ENCODE peak calls at places on chromosomes 4 and X, in five cellular contexts. C is MM.1S, H is GM23248, D is OCI-LY7, I is PC-9. K is an unnamed sample. For H3K9me2, the result is how much of the 10 kb centered on the place peaks cover.

GRCh38 chrX:121011254-121011653 is 25.7 kb upstream of the CT47A1 start:
- DNase-seq in C (no peak), H (no peak), D (no peak), I (no peak), K (no peak)

GRCh38 chr4:40515398-40516293 is 114.0 kb downstream of the RBM47 start:
- DNase-seq in C (peak), H (peak), D (peak), I (peak), K (peak)

GRCh38 chrX:49163555-49164419 is 1.2 kb downstream of the MAGIX start:
- DNase-seq in C (peak), H (peak), D (peak), I (peak), K (peak)

GRCh38 chr4:163863082-163863481 is 368.6 kb downstream of the TMA16 start:
- DNase-seq in C (no peak), H (no peak), D (no peak), I (no peak), K (no peak)

GRCh38 chrX:49101629-49101984 is 21.9 kb upstream of the WDR45 start:
- DNase-seq in C (no peak), H (no peak), D (peak), I (no peak), K (no peak)

GRCh38 chrX:96563663-96564062 is 121.0 kb upstream of the DIAPH2 start:
- DNase-seq in C (no peak), H (peak), D (no peak), I (peak), K (peak)

GRCh38 chr4:21948347-21949072 is at the start of gene KCNIP4:
- DNase-seq in C (peak), H (peak), D (no peak), I (no peak), K (peak)

GRCh38 chr4:81504685-81505598 is 33.2 kb upstream of the RASGEF1B start:
- DNase-seq in C (peak), H (peak), D (peak), I (no peak), K (no peak)

GRCh38 chrX:150155396-150156048 is 207.6 kb upstream of the MAMLD1 start:
- DNase-seq in C (no peak), H (peak), D (no peak), I (peak), K (peak)

GRCh38 chr4:59455751-59456150 is 1744.4 kb upstream of the ADGRL3 start:
- DNase-seq in C (no peak), H (no peak), D (no peak), I (no peak), K (peak)

GRCh38 chr4:54082168-54082567 is 17.8 kb upstream of the CHIC2 start:
- DNase-seq in C (no peak), H (peak), D (no peak), I (peak), K (peak)

GRCh38 chr4:174119051-174119450 is 164.4 kb downstream of the FBXO8 start:
- DNase-seq in C (no peak), H (peak), D (no peak), I (no peak), K (peak)

GRCh38 chr4:42512226-42512625 is 114.9 kb downstream of the SHISA3 start:
- DNase-seq in C (no peak), H (no peak), D (no peak), I (no peak), K (no peak)

GRCh38 chrX:115226929-115227328 is 7.0 kb downstream of the LRCH2 start:
- DNase-seq in C (peak), H (peak), D (peak), I (peak), K (peak)

GRCh38 chrX:38548508-38548907 is 12.8 kb upstream of the TSPAN7 start:
- DNase-seq in C (no peak), H (no peak), D (no peak), I (no peak), K (no peak)

GRCh38 chr4:153748378-153748777 is 11.4 kb downstream of the RNF175 start:
- DNase-seq in C (no peak), H (peak), D (no peak), I (peak), K (peak)

GRCh38 chr4:73615613-73616012 is 4.6 kb downstream of the RASSF6 start:
- DNase-seq in C (no peak), H (no peak), D (peak), I (no peak), K (peak)

GRCh38 chrX:40153335-40154221 is 55.8 kb upstream of the BCOR start:
- DNase-seq in C (peak), H (peak), D (peak), I (no peak), K (peak)

GRCh38 chr4:36285784-36286480 is 4.5 kb downstream of the DTHD1 start:
- DNase-seq in C (peak), H (no peak), D (no peak), I (peak), K (no peak)

GRCh38 chrX:96611619-96612362 is 72.9 kb upstream of the DIAPH2 start:
- DNase-seq in C (no peak), H (peak), D (no peak), I (no peak), K (no peak)

GRCh38 chr4:28548549-28548948 is 1687.9 kb downstream of the STIM2 start:
- DNase-seq in C (no peak), H (no peak), D (no peak), I (no peak), K (no peak)

GRCh38 chr4:55736605-55737183 is 82.9 kb upstream of the EXOC1L start:
- DNase-seq in C (peak), H (peak), D (peak), I (no peak), K (no peak)

GRCh38 chr4:154626793-154627484 is 14.5 kb upstream of the FGG start:
- DNase-seq in C (peak), H (peak), D (peak), I (no peak), K (peak)

GRCh38 chr4:3184725-3185124 is 64.2 kb upstream of the MSANTD1 start:
- DNase-seq in C (no peak), H (no peak), D (no peak), I (no peak), K (no peak)

GRCh38 chr4:39873823-39874222 is 103.9 kb downstream of the PDS5A start:
- DNase-seq in C (peak), H (peak), D (no peak), I (no peak), K (no peak)

GRCh38 chr4:36196145-36196925 is 48.0 kb downstream of the ARAP2 start:
- DNase-seq in C (no peak), H (no peak), D (no peak), I (no peak), K (no peak)

GRCh38 chr4:184383497-184384055 is 90.8 kb downstream of the IRF2 start:
- DNase-seq in C (peak), H (peak), D (no peak), I (peak), K (peak)

GRCh38 chr4:75142850-75143249 is 209.9 kb downstream of the PARM1 start:
- DNase-seq in C (no peak), H (no peak), D (no peak), I (no peak), K (no peak)

GRCh38 chrX:117839544-117839943 is 277.1 kb downstream of the KLHL13 start:
- DNase-seq in C (peak), H (no peak), D (peak), I (no peak), K (no peak)
- H3K9me2 ChIP-seq in C (under half), H (under half), D (under half), I (under half), K (under half)

DNA sequence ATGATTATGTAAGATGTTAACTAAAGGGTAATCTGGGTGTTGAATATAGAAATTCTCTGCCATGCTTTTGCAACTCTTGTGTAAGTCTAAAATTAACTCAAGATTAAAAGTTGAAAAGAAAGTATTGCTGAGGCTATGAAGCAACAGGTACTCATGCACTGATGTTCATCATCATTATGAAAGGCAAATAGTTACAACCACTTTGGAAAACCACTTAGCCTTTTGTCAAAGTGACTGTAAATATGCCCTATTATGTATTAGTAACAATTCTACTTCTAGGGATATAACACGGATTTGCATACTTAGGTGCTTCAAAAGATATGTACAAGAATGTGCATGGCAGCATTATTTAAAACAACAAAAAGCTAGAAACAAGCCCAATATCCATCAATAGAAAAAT is 227.8 kb upstream of the CXXC4 start:
- DNase-seq in C (no peak), H (no peak), D (no peak), I (no peak), K (no peak)
- H3K9me2 ChIP-seq in C (under half), H (under half), D (under half), I (under half), K (under half)

GRCh38 chr4:140116442-140117104 is 37.4 kb downstream of the MAML3 start:
- DNase-seq in C (no peak), H (peak), D (no peak), I (peak), K (no peak)
- H3K9me2 ChIP-seq in C (under half), H (under half), D (under half), I (under half), K (under half)

GRCh38 chrX:45502396-45502795 is 301.7 kb upstream of the DIPK2B start:
- DNase-seq in C (no peak), H (no peak), D (no peak), I (no peak), K (no peak)

DNA sequence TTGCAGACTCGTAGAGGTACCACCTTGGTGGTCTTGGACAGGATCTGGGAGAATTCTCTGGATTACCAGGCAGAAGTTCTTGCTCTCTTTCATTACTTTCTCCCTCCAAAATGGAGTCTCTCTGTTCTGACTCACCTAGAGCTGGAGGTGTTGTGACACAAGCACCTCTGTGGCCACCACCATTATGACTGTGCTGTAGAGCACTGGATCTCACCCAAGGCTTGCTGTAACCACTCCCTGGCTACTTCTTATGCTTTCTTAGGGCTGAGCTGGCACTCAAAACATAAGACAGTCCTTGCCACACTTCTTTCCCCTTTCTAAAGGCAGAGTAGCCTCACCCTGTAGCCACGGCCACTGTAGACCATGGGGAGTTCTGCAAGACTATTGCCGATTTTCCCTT is 296.6 kb upstream of the DIPK2B start:
- DNase-seq in C (no peak), H (peak), D (no peak), I (no peak), K (no peak)
- H3K9me2 ChIP-seq in C (under half), H (under half), D (under half), I (under half), K (under half)

GRCh38 chr4:7255996-7256395 is 63.7 kb downstream of the SORCS2 start:
- DNase-seq in C (no peak), H (no peak), D (no peak), I (no peak), K (no peak)
- H3K9me2 ChIP-seq in C (under half), H (under half), D (under half), I (under half), K (under half)

GRCh38 chrX:140697618-140698017 is 11.9 kb upstream of the LINC00632 start:
- DNase-seq in C (no peak), H (peak), D (no peak), I (no peak), K (no peak)

DNA sequence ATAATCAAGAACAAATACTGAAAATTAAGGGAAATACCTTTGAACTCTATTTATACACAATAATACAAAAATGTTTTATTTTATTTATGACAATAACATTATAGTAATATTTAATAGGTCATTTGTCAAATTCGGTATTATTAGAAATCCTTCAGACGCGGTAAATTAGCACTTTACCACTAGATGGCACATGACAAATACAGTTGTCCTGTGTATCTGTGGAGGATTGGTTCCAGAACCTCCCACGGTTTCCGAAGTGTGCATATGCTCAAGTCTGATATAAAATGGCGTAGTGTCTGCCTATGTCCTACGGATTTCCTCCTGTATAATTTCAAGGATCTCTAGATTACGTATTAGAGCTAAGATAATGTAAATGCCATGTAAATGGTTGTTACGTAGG is 8.1 kb upstream of the LINC00632 start:
- DNase-seq in C (peak), H (peak), D (no peak), I (no peak), K (peak)
- H3K9me2 ChIP-seq in C (under half), H (under half), D (under half), I (under half), K (under half)

DNA sequence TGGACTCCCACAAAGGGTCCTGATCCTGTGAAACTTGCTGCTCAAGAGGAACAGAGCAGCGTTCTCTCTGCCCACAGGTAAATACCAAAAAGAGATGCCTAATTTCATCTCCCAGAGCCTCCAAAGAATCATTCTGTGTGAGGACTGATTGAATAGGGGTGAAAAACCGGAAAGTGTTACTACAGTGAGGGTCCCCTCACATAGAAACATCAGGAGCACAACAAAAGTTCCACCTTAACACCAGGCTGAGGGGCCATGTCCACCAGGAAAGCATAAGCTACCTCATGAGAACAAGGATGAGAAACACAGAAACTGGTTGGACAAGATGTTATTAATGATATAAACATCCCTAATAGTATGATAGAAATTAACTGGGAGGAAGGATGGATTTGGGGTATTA is 140.9 kb downstream of the NWD2 start:
- DNase-seq in C (no peak), H (no peak), D (no peak), I (no peak), K (no peak)
- H3K9me2 ChIP-seq in C (under half), H (under half), D (under half), I (under half), K (under half)

GRCh38 chr4:37671072-37671471 is 15.1 kb downstream of the RELL1 start:
- DNase-seq in C (no peak), H (no peak), D (no peak), I (no peak), K (no peak)
- H3K9me2 ChIP-seq in C (under half), H (under half), D (under half), I (under half), K (under half)

DNA sequence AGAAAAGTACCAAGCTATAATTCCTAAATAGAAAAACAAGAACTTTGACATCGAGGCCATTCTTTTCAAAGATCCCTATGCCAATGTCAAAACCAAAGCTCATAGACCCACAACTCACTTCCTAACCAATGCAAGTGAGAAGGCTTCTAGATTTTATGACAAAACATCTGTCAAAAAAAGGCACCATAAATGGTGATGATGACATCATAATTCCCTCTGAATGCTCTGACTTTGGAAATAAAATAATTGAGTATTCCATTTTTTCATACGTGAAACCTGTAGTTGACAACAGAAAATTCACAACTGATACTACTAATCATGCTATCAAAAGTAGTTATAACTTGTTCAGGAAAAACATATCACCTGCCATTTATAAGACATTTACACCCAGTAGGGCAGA is 8.7 kb upstream of the CABS1 start:
- DNase-seq in C (no peak), H (no peak), D (no peak), I (no peak), K (no peak)
- H3K9me2 ChIP-seq in C (under half), H (under half), D (under half), I (under half), K (under half)

GRCh38 chr4:38526412-38526811 is 137.6 kb upstream of the KLF3 start:
- DNase-seq in C (no peak), H (no peak), D (no peak), I (no peak), K (no peak)
- H3K9me2 ChIP-seq in C (under half), H (under half), D (under half), I (under half), K (under half)